ENCODE peak calls at places on chromosomes 1 and 21, in eight cellular contexts. H is H9; P is tibial nerve; R is MG63; B is WERI-Rb-1; U is cardiac muscle cell; J is CD8-positive, alpha-beta memory T cell; T is uterus. V is an unnamed sample. For H3K27me3, the result is how much of the 10 kb centered on the place peaks cover.

GRCh38 chr1:182835811-182836210 is 3.3 kb upstream of the DHX9 start:
- DNase-seq in U (no peak), B (no peak), P (no peak), T (no peak), R (no peak), J (no peak), H (no peak), V (no peak)

GRCh38 chr1:198068280-198068679 is 88.5 kb upstream of the NEK7 start:
- DNase-seq in J (no peak), R (no peak), T (no peak), U (no peak), P (no peak), B (no peak), H (no peak), V (no peak)

GRCh38 chr1:34696230-34696629 is 58.6 kb upstream of the GJB5 start:
- DNase-seq in U (no peak), R (peak), H (no peak), P (no peak), J (no peak), B (no peak), T (no peak), V (no peak)

GRCh38 chr1:159171688-159172501 is 480 bp downstream of the CADM3 start:
- DNase-seq in P (no peak), J (no peak), U (peak), T (no peak), B (peak), H (peak), R (peak), V (peak)

GRCh38 chr1:56547977-56548376 is 31.4 kb downstream of the PLPP3 start:
- DNase-seq in T (no peak), H (no peak), P (no peak), R (no peak), B (no peak), J (no peak), U (no peak), V (peak)

GRCh38 chr1:77188770-77189169 is 30.5 kb downstream of the PIGK start:
- DNase-seq in H (no peak), U (no peak), R (no peak), B (no peak), T (no peak), J (no peak), P (no peak), V (no peak)

GRCh38 chr1:155205035-155205434 is 2.7 kb downstream of the THBS3 start:
- DNase-seq in U (no peak), B (no peak), H (no peak), R (no peak), J (no peak), P (no peak), T (no peak), V (no peak)

GRCh38 chr1:36486436-36487335 is 4.0 kb upstream of the CSF3R start:
- DNase-seq in T (no peak), R (no peak), U (peak), P (peak), J (no peak), H (no peak), B (no peak), V (peak)

GRCh38 chr1:183838221-183838620 is 33.3 kb downstream of the RGL1 start:
- DNase-seq in H (no peak), T (no peak), B (no peak), U (no peak), J (no peak), P (no peak), R (no peak), V (no peak)

GRCh38 chr1:101237229-101237837 is 514 bp downstream of the S1PR1 start:
- DNase-seq in J (no peak), T (peak), R (no peak), H (no peak), P (no peak), B (no peak), U (peak), V (no peak)

GRCh38 chr1:81660286-81660685 is 140.4 kb upstream of the ADGRL2 start:
- DNase-seq in U (no peak), R (no peak), P (no peak), H (no peak), J (no peak), T (no peak), B (no peak), V (no peak)

GRCh38 chr1:150807257-150807637 is 813 bp downstream of the CTSK start:
- DNase-seq in J (no peak), T (no peak), B (no peak), U (peak), H (no peak), P (no peak), R (no peak), V (no peak)

GRCh38 chr1:235416662-235417049 is 49.4 kb downstream of the TBCE start:
- DNase-seq in P (no peak), R (peak), U (peak), J (no peak), H (no peak), B (no peak), T (no peak), V (no peak)

GRCh38 chr1:198179556-198179981 is 22.8 kb downstream of the NEK7 start:
- DNase-seq in T (no peak), U (peak), H (no peak), R (no peak), J (no peak), B (no peak), P (no peak), V (no peak)

GRCh38 chr1:61011514-61012263 is 70.7 kb upstream of the NFIA start:
- DNase-seq in R (no peak), T (no peak), P (no peak), B (no peak), U (no peak), H (no peak), J (no peak), V (no peak)

GRCh38 chr1:163094589-163094988 is 25.4 kb downstream of the RGS4 start:
- DNase-seq in U (no peak), T (no peak), B (no peak), R (no peak), P (no peak), H (no peak), J (no peak), V (no peak)

GRCh38 chr1:31869473-31869872 is 53.7 kb upstream of the SPOCD1 start:
- DNase-seq in J (no peak), U (no peak), P (no peak), T (no peak), H (no peak), R (no peak), B (no peak), V (no peak)

GRCh38 chr1:59994302-59995198 is 68.0 kb upstream of the CYP2J2 start:
- DNase-seq in R (no peak), H (no peak), B (no peak), J (no peak), P (no peak), T (peak), U (peak), V (peak)

GRCh38 chr1:229714964-229715603 is 89.0 kb downstream of the URB2 start:
- DNase-seq in J (peak), T (no peak), H (peak), U (peak), B (no peak), R (peak), P (no peak), V (no peak)

GRCh38 chr1:32142446-32143301 is 34.8 kb downstream of the KPNA6 start:
- DNase-seq in P (peak), J (no peak), B (no peak), R (peak), T (peak), U (peak), H (no peak), V (no peak)

GRCh38 chr1:69787151-69787550 is 219.4 kb downstream of the LRRC7 start:
- DNase-seq in H (peak), U (no peak), T (no peak), B (peak), P (no peak), J (no peak), R (no peak), V (no peak)

GRCh38 chr1:71770121-71770520 is 512.2 kb downstream of the NEGR1 start:
- DNase-seq in B (no peak), J (no peak), R (no peak), U (peak), H (no peak), T (no peak), P (no peak), V (no peak)

DNA sequence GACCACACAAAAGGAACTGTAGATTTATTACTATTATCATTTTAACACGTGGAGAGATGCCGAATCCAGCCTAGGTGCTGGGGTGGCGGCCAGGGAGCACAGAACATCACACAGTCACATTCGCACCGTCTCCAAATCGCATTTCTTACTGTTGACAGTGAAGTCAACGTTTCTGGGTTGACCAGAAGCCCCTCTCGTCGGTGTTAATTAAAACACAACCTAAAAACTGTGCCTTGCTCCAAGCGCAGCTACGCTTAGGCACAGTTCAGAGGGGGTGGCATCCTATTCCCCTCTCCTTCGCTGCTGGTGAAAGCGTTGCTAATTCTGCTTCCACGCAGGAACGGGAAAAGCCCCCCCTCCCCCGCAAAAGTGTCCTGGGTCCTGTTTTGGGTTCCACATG is 4.1 kb downstream of the RIPK4 start:
- DNase-seq in R (no peak), U (no peak), J (no peak), P (no peak), T (no peak), H (no peak), B (no peak), V (no peak)
- H3K27me3 ChIP-seq in R (under half), U (half or more), J (under half), P (under half), T (under half), H (half or more), B (under half), V (under half)

DNA sequence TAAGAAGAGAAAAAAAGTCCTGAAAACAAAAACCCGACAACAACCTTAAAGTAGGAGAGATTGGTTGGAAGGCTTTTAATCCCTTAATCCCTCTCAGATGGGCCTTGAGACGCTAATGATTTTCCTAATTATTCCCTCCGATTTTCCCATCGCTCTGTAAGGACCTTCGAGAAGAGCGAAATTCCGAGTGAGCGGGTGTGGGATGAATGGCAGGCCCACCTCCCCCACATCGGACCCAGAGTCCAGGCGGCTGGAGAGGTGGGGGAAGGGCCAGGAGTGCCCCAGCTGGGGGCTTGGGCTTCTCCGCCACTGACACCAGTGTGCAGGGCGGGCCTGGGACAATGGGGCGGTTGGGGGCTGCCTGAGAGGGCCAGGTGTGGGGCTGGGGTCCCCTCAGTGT is 23.4 kb downstream of the RHBG start:
- DNase-seq in H (no peak), J (no peak), B (peak), T (no peak), P (no peak), U (no peak), R (no peak), V (no peak)
- H3K27me3 ChIP-seq in H (under half), J (under half), B (under half), T (under half), P (under half), U (under half), R (under half), V (under half)

GRCh38 chr1:10863916-10864315 is 67.5 kb upstream of the CASZ1 start:
- DNase-seq in T (no peak), U (no peak), B (no peak), P (no peak), J (no peak), R (no peak), H (no peak), V (no peak)
- H3K27me3 ChIP-seq in T (under half), U (under half), B (under half), P (under half), J (under half), R (under half), H (under half), V (under half)

DNA sequence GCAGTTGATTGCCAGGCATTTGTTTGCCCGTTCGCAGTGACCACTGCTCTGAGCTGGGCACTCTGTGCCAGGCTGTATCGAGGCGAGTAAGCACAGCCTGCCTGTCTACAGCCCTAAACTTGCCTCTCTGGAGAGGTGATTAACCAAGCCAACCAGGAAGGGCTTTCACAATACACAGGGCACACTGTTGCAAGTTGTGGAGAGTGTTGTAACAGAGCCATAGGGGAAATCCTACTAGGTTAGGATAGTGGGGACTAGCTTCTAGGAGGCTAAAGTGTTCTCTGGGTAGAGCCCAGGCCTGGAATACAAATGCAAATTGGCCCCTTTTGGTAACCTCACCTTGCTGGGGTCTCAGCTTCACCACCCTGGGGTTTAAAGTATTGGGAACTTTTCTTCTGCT is 23.8 kb downstream of the PRDM2 start:
- DNase-seq in P (no peak), U (peak), T (no peak), H (no peak), J (no peak), B (no peak), R (no peak), V (no peak)
- H3K27me3 ChIP-seq in P (under half), U (under half), T (under half), H (under half), J (under half), B (under half), R (under half), V (under half)

GRCh38 chr1:93221913-93222312 is 41.4 kb downstream of the CCDC18 start:
- DNase-seq in B (peak), U (no peak), R (no peak), J (no peak), P (no peak), H (no peak), T (no peak), V (no peak)
- H3K27me3 ChIP-seq in B (under half), U (under half), R (under half), J (under half), P (under half), H (under half), T (under half), V (under half)

GRCh38 chr1:30844631-30845030 is 63.9 kb downstream of the SDC3 start:
- DNase-seq in U (no peak), H (no peak), B (no peak), R (no peak), J (no peak), T (no peak), P (no peak), V (no peak)
- H3K27me3 ChIP-seq in U (under half), H (under half), B (under half), R (under half), J (under half), T (under half), P (under half), V (under half)

DNA sequence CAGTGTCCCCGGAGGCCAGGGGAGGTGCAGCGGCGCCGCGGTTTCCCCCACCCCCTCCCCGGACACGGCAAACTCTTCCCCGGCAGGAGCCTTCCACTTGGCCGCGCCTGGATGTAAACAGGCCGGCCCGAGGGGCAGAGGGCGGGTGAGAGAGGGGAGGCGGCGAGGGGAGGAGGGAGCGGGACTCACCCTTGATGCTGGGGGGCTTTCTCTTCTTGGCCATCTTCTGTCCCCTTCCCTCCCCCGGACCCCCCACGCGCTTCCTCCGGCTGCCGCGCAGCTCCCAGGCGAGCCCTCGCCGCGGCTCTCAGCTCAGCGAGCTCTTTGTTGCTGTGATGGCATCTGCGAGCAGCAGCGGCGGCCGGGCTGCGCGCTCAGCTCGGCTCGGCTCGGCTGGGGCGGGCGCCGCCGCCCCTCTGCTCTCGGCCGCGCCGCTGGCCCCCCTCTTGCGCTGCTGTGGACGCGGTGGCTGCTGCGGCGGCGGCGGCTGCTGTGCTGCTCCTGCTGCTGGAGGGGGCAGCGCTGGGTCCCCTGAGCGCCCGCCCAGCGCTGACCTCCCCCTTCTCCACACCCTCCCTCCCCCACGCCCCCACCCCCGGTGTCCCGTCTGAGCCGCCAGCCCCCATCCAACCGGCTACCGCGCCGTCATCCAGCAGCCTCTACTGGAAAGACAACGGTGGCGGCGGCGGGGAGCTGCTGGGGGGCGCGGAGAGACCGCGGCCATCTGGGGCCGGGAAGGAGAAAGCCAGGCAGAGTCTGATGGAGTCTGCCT is 4.9 kb upstream of the SLC44A5 start:
- DNase-seq in B (peak), U (peak), J (no peak), R (peak), P (no peak), T (peak), H (peak), V (no peak)
- H3K27me3 ChIP-seq in B (under half), U (half or more), J (under half), R (under half), P (under half), T (under half), H (under half), V (under half)

GRCh38 chr1:39666772-39667171 is 5.1 kb downstream of the NT5C1A start:
- DNase-seq in U (no peak), R (no peak), T (no peak), P (no peak), H (no peak), B (no peak), J (no peak), V (no peak)
- H3K27me3 ChIP-seq in U (half or more), R (under half), T (under half), P (under half), H (under half), B (under half), J (under half), V (under half)

GRCh38 chr1:10744654-10745238 is 51.7 kb downstream of the CASZ1 start:
- DNase-seq in H (no peak), P (no peak), T (no peak), J (no peak), R (no peak), B (no peak), U (no peak), V (no peak)
- H3K27me3 ChIP-seq in H (under half), P (under half), T (under half), J (under half), R (under half), B (under half), U (under half), V (under half)

GRCh38 chr1:39695011-39695410 is 3.8 kb upstream of the HPCAL4 start:
- DNase-seq in B (no peak), R (no peak), H (no peak), J (no peak), P (no peak), T (no peak), U (peak), V (no peak)

GRCh38 chr1:39694026-39694425 is 2.8 kb upstream of the HPCAL4 start:
- DNase-seq in U (no peak), B (no peak), T (no peak), P (no peak), R (no peak), J (no peak), H (no peak), V (no peak)

GRCh38 chr1:39698568-39698967 is 7.3 kb upstream of the HPCAL4 start:
- DNase-seq in T (no peak), B (no peak), R (no peak), H (no peak), P (no peak), U (no peak), J (no peak), V (no peak)

GRCh38 chr1:39699419-39699818 is 8.2 kb upstream of the HPCAL4 start:
- DNase-seq in T (no peak), H (no peak), J (no peak), U (no peak), R (no peak), P (no peak), B (no peak), V (no peak)

GRCh38 chr1:39696448-39696847 is 5.2 kb upstream of the HPCAL4 start:
- DNase-seq in B (no peak), J (no peak), T (no peak), R (no peak), P (no peak), U (no peak), H (no peak), V (no peak)
- H3K27me3 ChIP-seq in B (under half), J (under half), T (under half), R (under half), P (under half), U (half or more), H (half or more), V (under half)